ENCODE peak calls at places on chromosomes 3 and 15, in five cellular contexts. One of them, this sample, is unnamed.

GRCh38 chr3:63872135-63872924 is 8.7 kb downstream of the ATXN7 start:
- DNase-seq in kidney: no peak
- DNase-seq in HCT116: peak
- DNase-seq in hepatocyte: no peak
- DNase-seq in neural crest cell: no peak
- DNase-seq in this sample: no peak

GRCh38 chr3:49668861-49669260 is 5.3 kb upstream of the APEH start:
- DNase-seq in hepatocyte: peak
- DNase-seq in kidney: peak
- DNase-seq in HCT116: no peak
- DNase-seq in neural crest cell: no peak
- DNase-seq in this sample: no peak

GRCh38 chr3:186788482-186789370 is 5.3 kb downstream of the EIF4A2 start:
- DNase-seq in kidney: no peak
- DNase-seq in neural crest cell: no peak
- DNase-seq in HCT116: no peak
- DNase-seq in hepatocyte: no peak
- DNase-seq in this sample: no peak

GRCh38 chr15:63908986-63909385 is 75.2 kb upstream of the HERC1 start:
- DNase-seq in neural crest cell: no peak
- DNase-seq in kidney: no peak
- DNase-seq in HCT116: no peak
- DNase-seq in hepatocyte: no peak
- DNase-seq in this sample: no peak

GRCh38 chr3:46668116-46668515 is 25.4 kb downstream of the ALS2CL start:
- DNase-seq in neural crest cell: no peak
- DNase-seq in hepatocyte: no peak
- DNase-seq in HCT116: no peak
- DNase-seq in kidney: peak
- DNase-seq in this sample: no peak

GRCh38 chr3:3753416-3753815 is 45.8 kb upstream of the LRRN1 start:
- DNase-seq in HCT116: no peak
- DNase-seq in neural crest cell: no peak
- DNase-seq in hepatocyte: no peak
- DNase-seq in kidney: no peak
- DNase-seq in this sample: no peak

GRCh38 chr3:10194328-10195071 is 29.8 kb downstream of the IRAK2 start:
- DNase-seq in kidney: no peak
- DNase-seq in HCT116: no peak
- DNase-seq in neural crest cell: no peak
- DNase-seq in hepatocyte: no peak
- DNase-seq in this sample: peak

GRCh38 chr3:167876603-167877325 is 141.2 kb downstream of the SERPINI1 start:
- DNase-seq in kidney: no peak
- DNase-seq in HCT116: peak
- DNase-seq in hepatocyte: peak
- DNase-seq in neural crest cell: no peak
- DNase-seq in this sample: no peak

GRCh38 chr3:167742338-167742737 is 6.8 kb downstream of the SERPINI1 start:
- DNase-seq in kidney: no peak
- DNase-seq in hepatocyte: no peak
- DNase-seq in neural crest cell: no peak
- DNase-seq in HCT116: no peak
- DNase-seq in this sample: no peak

GRCh38 chr3:123540285-123540684 is 44.6 kb downstream of the HACD2 start:
- DNase-seq in hepatocyte: no peak
- DNase-seq in HCT116: no peak
- DNase-seq in neural crest cell: no peak
- DNase-seq in kidney: no peak
- DNase-seq in this sample: no peak

GRCh38 chr15:66555685-66556084 is 10.1 kb downstream of the LCTL start:
- DNase-seq in hepatocyte: no peak
- DNase-seq in HCT116: no peak
- DNase-seq in kidney: no peak
- DNase-seq in neural crest cell: no peak
- DNase-seq in this sample: no peak

GRCh38 chr15:68795298-68795848 is 25.3 kb downstream of the ANP32A start:
- DNase-seq in neural crest cell: peak
- DNase-seq in hepatocyte: peak
- DNase-seq in HCT116: no peak
- DNase-seq in kidney: peak
- DNase-seq in this sample: peak

GRCh38 chr3:127139601-127140500 is 53.1 kb upstream of the PRR23E start:
- DNase-seq in hepatocyte: no peak
- DNase-seq in HCT116: no peak
- DNase-seq in kidney: no peak
- DNase-seq in neural crest cell: no peak
- DNase-seq in this sample: no peak

DNA sequence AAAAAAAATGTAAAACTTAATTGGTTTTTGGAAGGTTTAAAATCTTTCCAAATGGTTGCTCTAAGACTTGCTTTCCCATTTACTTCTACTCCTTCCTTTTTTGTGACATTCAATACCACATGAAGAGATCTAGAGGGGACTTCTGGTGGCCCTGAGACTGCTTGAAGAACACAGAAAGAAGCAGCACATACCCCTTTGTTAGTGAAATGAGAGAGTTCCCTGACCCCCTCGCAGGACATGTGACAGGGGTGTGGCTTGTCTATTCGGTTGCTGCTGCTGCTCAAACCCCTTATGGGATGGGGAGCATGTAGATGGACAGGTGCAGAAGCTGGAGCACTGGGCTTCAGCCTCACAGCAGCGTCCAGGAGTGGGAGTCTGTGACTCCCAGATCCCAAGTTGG is 71.0 kb downstream of the ZMAT3 start:
- DNase-seq in hepatocyte: no peak
- DNase-seq in kidney: no peak
- DNase-seq in HCT116: no peak
- DNase-seq in neural crest cell: no peak
- DNase-seq in this sample: peak
- TF ChIP-seq CTCF in hepatocyte: no peak
- TF ChIP-seq CTCF in kidney: no peak
- TF ChIP-seq CTCF in HCT116: no peak
- TF ChIP-seq CTCF in neural crest cell: no peak
- TF ChIP-seq CTCF in this sample: no peak

DNA sequence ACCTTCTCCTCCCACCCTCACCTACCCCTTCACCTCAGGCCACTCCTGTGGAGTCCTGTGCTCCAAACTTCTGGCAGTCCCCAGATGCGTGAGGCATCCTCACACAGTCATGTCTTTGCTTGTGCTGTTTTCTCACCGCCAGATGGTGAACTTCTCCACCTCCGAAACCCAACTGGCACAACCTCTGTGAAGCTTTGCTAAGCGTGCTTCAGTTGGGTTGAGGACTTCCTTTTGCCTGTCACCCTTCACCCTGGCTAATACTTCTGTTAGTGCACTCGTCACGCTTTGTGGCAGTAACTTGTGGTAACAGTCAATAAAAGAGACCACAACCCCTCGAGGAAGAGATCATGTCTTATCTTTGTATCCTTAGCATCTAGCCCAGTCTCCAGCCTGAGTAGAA is 42.0 kb upstream of the SKOR1 start:
- DNase-seq in hepatocyte: no peak
- DNase-seq in kidney: no peak
- DNase-seq in neural crest cell: no peak
- DNase-seq in HCT116: no peak
- DNase-seq in this sample: peak
- TF ChIP-seq CTCF in hepatocyte: no peak
- TF ChIP-seq CTCF in kidney: no peak
- TF ChIP-seq CTCF in neural crest cell: no peak
- TF ChIP-seq CTCF in HCT116: no peak
- TF ChIP-seq CTCF in this sample: no peak

GRCh38 chr3:44477312-44478030 is at the start of gene ZNF445:
- DNase-seq in neural crest cell: peak
- DNase-seq in kidney: peak
- DNase-seq in hepatocyte: peak
- DNase-seq in HCT116: peak
- DNase-seq in this sample: peak

GRCh38 chr3:44476963-44477311 is 533 bp downstream of the ZNF445 start:
- DNase-seq in HCT116: no peak
- DNase-seq in hepatocyte: no peak
- DNase-seq in kidney: no peak
- DNase-seq in neural crest cell: no peak
- DNase-seq in this sample: no peak

GRCh38 chr3:44478606-44479094 is 1.2 kb upstream of the ZNF445 start:
- DNase-seq in neural crest cell: no peak
- DNase-seq in HCT116: no peak
- DNase-seq in hepatocyte: no peak
- DNase-seq in kidney: no peak
- DNase-seq in this sample: no peak

GRCh38 chr3:44478055-44478468 is 592 bp upstream of the ZNF445 start:
- DNase-seq in HCT116: no peak
- DNase-seq in neural crest cell: no peak
- DNase-seq in kidney: no peak
- DNase-seq in hepatocyte: no peak
- DNase-seq in this sample: peak

GRCh38 chr3:44476181-44476599 is 1.3 kb downstream of the ZNF445 start:
- DNase-seq in HCT116: no peak
- DNase-seq in hepatocyte: no peak
- DNase-seq in neural crest cell: no peak
- DNase-seq in kidney: no peak
- DNase-seq in this sample: peak
- TF ChIP-seq CTCF in HCT116: no peak
- TF ChIP-seq CTCF in hepatocyte: no peak
- TF ChIP-seq CTCF in neural crest cell: no peak
- TF ChIP-seq CTCF in kidney: no peak
- TF ChIP-seq CTCF in this sample: no peak

GRCh38 chr3:52055537-52056351 is 627 bp downstream of the DUSP7 start:
- DNase-seq in neural crest cell: peak
- DNase-seq in HCT116: no peak
- DNase-seq in hepatocyte: peak
- DNase-seq in kidney: peak
- DNase-seq in this sample: peak
- TF ChIP-seq CTCF in neural crest cell: peak
- TF ChIP-seq CTCF in HCT116: no peak
- TF ChIP-seq CTCF in hepatocyte: no peak
- TF ChIP-seq CTCF in kidney: peak
- TF ChIP-seq CTCF in this sample: no peak

DNA sequence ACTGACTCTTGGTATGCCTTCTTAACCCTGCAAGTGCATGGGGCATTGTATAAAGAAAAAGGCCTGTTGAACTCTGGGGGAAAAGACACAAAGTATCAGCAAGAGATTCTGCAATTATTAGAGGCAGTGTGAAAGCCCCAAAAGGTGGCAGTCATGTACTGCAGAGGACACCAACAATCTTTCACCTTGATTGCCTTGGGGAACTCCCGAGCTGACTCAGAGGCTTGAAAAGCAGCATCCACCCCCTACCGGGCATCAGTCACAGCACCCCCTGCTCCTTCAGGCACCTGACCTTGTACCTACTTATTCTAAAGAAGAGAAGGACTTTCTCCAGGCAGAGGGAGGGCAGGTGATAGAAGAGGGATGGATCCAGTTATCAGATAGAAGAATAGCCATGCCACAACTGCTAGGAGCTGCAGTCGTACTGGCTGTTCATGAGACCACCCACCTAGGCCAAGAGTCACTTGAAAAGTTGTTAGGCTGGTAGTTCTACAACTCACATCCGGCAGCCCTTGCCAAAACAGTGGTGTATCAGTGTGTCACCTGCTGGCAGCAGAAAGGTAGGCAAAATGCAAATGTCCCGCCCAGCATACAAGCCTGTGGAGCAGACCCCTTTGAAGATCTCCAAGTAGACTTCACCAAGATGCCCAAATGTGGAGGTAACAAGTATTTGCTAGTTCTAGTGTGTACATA is 241.6 kb upstream of the CNTN6 start:
- DNase-seq in hepatocyte: peak
- DNase-seq in neural crest cell: no peak
- DNase-seq in HCT116: no peak
- DNase-seq in kidney: no peak
- DNase-seq in this sample: peak
- TF ChIP-seq CTCF in hepatocyte: no peak
- TF ChIP-seq CTCF in neural crest cell: no peak
- TF ChIP-seq CTCF in HCT116: no peak
- TF ChIP-seq CTCF in kidney: no peak
- TF ChIP-seq CTCF in this sample: no peak

GRCh38 chr3:172201990-172202318 is 162.6 kb downstream of the FNDC3B start:
- DNase-seq in kidney: no peak
- DNase-seq in HCT116: no peak
- DNase-seq in neural crest cell: no peak
- DNase-seq in hepatocyte: peak
- DNase-seq in this sample: no peak
- TF ChIP-seq CTCF in kidney: no peak
- TF ChIP-seq CTCF in HCT116: no peak
- TF ChIP-seq CTCF in neural crest cell: no peak
- TF ChIP-seq CTCF in hepatocyte: peak
- TF ChIP-seq CTCF in this sample: no peak

GRCh38 chr15:92968926-92969664 is 69.0 kb downstream of the CHD2 start:
- DNase-seq in hepatocyte: no peak
- DNase-seq in kidney: no peak
- DNase-seq in neural crest cell: no peak
- DNase-seq in HCT116: no peak
- DNase-seq in this sample: no peak
- TF ChIP-seq CTCF in hepatocyte: peak
- TF ChIP-seq CTCF in kidney: no peak
- TF ChIP-seq CTCF in neural crest cell: peak
- TF ChIP-seq CTCF in HCT116: no peak
- TF ChIP-seq CTCF in this sample: no peak

GRCh38 chr3:143970773-143971366 is 753 bp upstream of the DIPK2A start:
- DNase-seq in kidney: peak
- DNase-seq in neural crest cell: peak
- DNase-seq in HCT116: peak
- DNase-seq in hepatocyte: peak
- DNase-seq in this sample: peak
- TF ChIP-seq CTCF in kidney: no peak
- TF ChIP-seq CTCF in neural crest cell: peak
- TF ChIP-seq CTCF in HCT116: no peak
- TF ChIP-seq CTCF in hepatocyte: no peak
- TF ChIP-seq CTCF in this sample: no peak

GRCh38 chr3:173275740-173276139 is 121.8 kb upstream of the NLGN1 start:
- DNase-seq in kidney: no peak
- DNase-seq in hepatocyte: no peak
- DNase-seq in neural crest cell: no peak
- DNase-seq in HCT116: peak
- DNase-seq in this sample: no peak
- TF ChIP-seq CTCF in kidney: no peak
- TF ChIP-seq CTCF in hepatocyte: no peak
- TF ChIP-seq CTCF in neural crest cell: no peak
- TF ChIP-seq CTCF in HCT116: peak
- TF ChIP-seq CTCF in this sample: no peak